ENCODE peak calls at places on chromosome 5, in ten cellular contexts. One of them, this sample, is unnamed.

GRCh38 chr5:116731432-116731831 is 156.8 kb upstream of the SEMA6A start:
- DNase-seq in neural progenitor cell: no peak
- DNase-seq in stimulated activated CD4-positive, alpha-beta T cell treated with anti-CD3 and anti-CD28 coated beads, Interleukin-12 subunit alpha, Interleukin-12 subunit beta, amount 100 ng/mL, for 4 hours: no peak
- DNase-seq in activated naive CD8-positive, alpha-beta T cell treated with anti-CD3 and anti-CD28 coated beads, Interleukin-2, amount 50 U/mL, for 24 hours: no peak
- DNase-seq in activated CD4-positive, alpha-beta T cell treated with anti-CD3 and anti-CD28 coated beads, Interleukin-2, amount 50 U/mL, for 1 hour: no peak
- DNase-seq in cerebellum: no peak
- DNase-seq in HFF-Myc: no peak
- DNase-seq in heart left ventricle: no peak
- DNase-seq in NAMALWA: no peak
- DNase-seq in iris pigment epithelial cell: no peak
- DNase-seq in this sample: no peak

GRCh38 chr5:664343-664993 is 28.7 kb downstream of the TPPP start:
- DNase-seq in HFF-Myc: no peak
- DNase-seq in activated CD4-positive, alpha-beta T cell treated with anti-CD3 and anti-CD28 coated beads, Interleukin-2, amount 50 U/mL, for 1 hour: no peak
- DNase-seq in cerebellum: no peak
- DNase-seq in NAMALWA: no peak
- DNase-seq in iris pigment epithelial cell: no peak
- DNase-seq in stimulated activated CD4-positive, alpha-beta T cell treated with anti-CD3 and anti-CD28 coated beads, Interleukin-12 subunit alpha, Interleukin-12 subunit beta, amount 100 ng/mL, for 4 hours: no peak
- DNase-seq in heart left ventricle: no peak
- DNase-seq in neural progenitor cell: no peak
- DNase-seq in activated naive CD8-positive, alpha-beta T cell treated with anti-CD3 and anti-CD28 coated beads, Interleukin-2, amount 50 U/mL, for 24 hours: no peak
- DNase-seq in this sample: no peak

GRCh38 chr5:6734243-6734695 is 21.0 kb downstream of the TENT4A start:
- DNase-seq in NAMALWA: no peak
- DNase-seq in heart left ventricle: peak
- DNase-seq in cerebellum: peak
- DNase-seq in neural progenitor cell: no peak
- DNase-seq in activated CD4-positive, alpha-beta T cell treated with anti-CD3 and anti-CD28 coated beads, Interleukin-2, amount 50 U/mL, for 1 hour: no peak
- DNase-seq in activated naive CD8-positive, alpha-beta T cell treated with anti-CD3 and anti-CD28 coated beads, Interleukin-2, amount 50 U/mL, for 24 hours: no peak
- DNase-seq in iris pigment epithelial cell: peak
- DNase-seq in HFF-Myc: no peak
- DNase-seq in stimulated activated CD4-positive, alpha-beta T cell treated with anti-CD3 and anti-CD28 coated beads, Interleukin-12 subunit alpha, Interleukin-12 subunit beta, amount 100 ng/mL, for 4 hours: no peak
- DNase-seq in this sample: no peak

GRCh38 chr5:143023447-143024096 is 253.4 kb downstream of the ARHGAP26 start:
- DNase-seq in HFF-Myc: no peak
- DNase-seq in activated naive CD8-positive, alpha-beta T cell treated with anti-CD3 and anti-CD28 coated beads, Interleukin-2, amount 50 U/mL, for 24 hours: peak
- DNase-seq in stimulated activated CD4-positive, alpha-beta T cell treated with anti-CD3 and anti-CD28 coated beads, Interleukin-12 subunit alpha, Interleukin-12 subunit beta, amount 100 ng/mL, for 4 hours: no peak
- DNase-seq in NAMALWA: no peak
- DNase-seq in cerebellum: peak
- DNase-seq in neural progenitor cell: peak
- DNase-seq in iris pigment epithelial cell: no peak
- DNase-seq in heart left ventricle: peak
- DNase-seq in activated CD4-positive, alpha-beta T cell treated with anti-CD3 and anti-CD28 coated beads, Interleukin-2, amount 50 U/mL, for 1 hour: no peak
- DNase-seq in this sample: no peak

GRCh38 chr5:149381986-149382338 is 2.9 kb upstream of the IL17B start:
- DNase-seq in heart left ventricle: peak
- DNase-seq in NAMALWA: peak
- DNase-seq in HFF-Myc: no peak
- DNase-seq in activated CD4-positive, alpha-beta T cell treated with anti-CD3 and anti-CD28 coated beads, Interleukin-2, amount 50 U/mL, for 1 hour: peak
- DNase-seq in neural progenitor cell: peak
- DNase-seq in stimulated activated CD4-positive, alpha-beta T cell treated with anti-CD3 and anti-CD28 coated beads, Interleukin-12 subunit alpha, Interleukin-12 subunit beta, amount 100 ng/mL, for 4 hours: peak
- DNase-seq in iris pigment epithelial cell: peak
- DNase-seq in cerebellum: peak
- DNase-seq in activated naive CD8-positive, alpha-beta T cell treated with anti-CD3 and anti-CD28 coated beads, Interleukin-2, amount 50 U/mL, for 24 hours: peak
- DNase-seq in this sample: no peak

GRCh38 chr5:115379622-115380344 is 83.3 kb upstream of the CCDC112 start:
- DNase-seq in HFF-Myc: no peak
- DNase-seq in heart left ventricle: no peak
- DNase-seq in NAMALWA: no peak
- DNase-seq in iris pigment epithelial cell: no peak
- DNase-seq in cerebellum: no peak
- DNase-seq in stimulated activated CD4-positive, alpha-beta T cell treated with anti-CD3 and anti-CD28 coated beads, Interleukin-12 subunit alpha, Interleukin-12 subunit beta, amount 100 ng/mL, for 4 hours: no peak
- DNase-seq in activated CD4-positive, alpha-beta T cell treated with anti-CD3 and anti-CD28 coated beads, Interleukin-2, amount 50 U/mL, for 1 hour: no peak
- DNase-seq in neural progenitor cell: no peak
- DNase-seq in activated naive CD8-positive, alpha-beta T cell treated with anti-CD3 and anti-CD28 coated beads, Interleukin-2, amount 50 U/mL, for 24 hours: no peak
- DNase-seq in this sample: no peak

GRCh38 chr5:113984928-113985327 is 376.9 kb upstream of the KCNN2 start:
- DNase-seq in NAMALWA: no peak
- DNase-seq in cerebellum: no peak
- DNase-seq in activated naive CD8-positive, alpha-beta T cell treated with anti-CD3 and anti-CD28 coated beads, Interleukin-2, amount 50 U/mL, for 24 hours: no peak
- DNase-seq in activated CD4-positive, alpha-beta T cell treated with anti-CD3 and anti-CD28 coated beads, Interleukin-2, amount 50 U/mL, for 1 hour: no peak
- DNase-seq in stimulated activated CD4-positive, alpha-beta T cell treated with anti-CD3 and anti-CD28 coated beads, Interleukin-12 subunit alpha, Interleukin-12 subunit beta, amount 100 ng/mL, for 4 hours: no peak
- DNase-seq in HFF-Myc: no peak
- DNase-seq in heart left ventricle: no peak
- DNase-seq in neural progenitor cell: no peak
- DNase-seq in iris pigment epithelial cell: no peak
- DNase-seq in this sample: no peak

GRCh38 chr5:98463676-98464075 is 309.8 kb upstream of the RGMB start:
- DNase-seq in heart left ventricle: no peak
- DNase-seq in cerebellum: no peak
- DNase-seq in activated CD4-positive, alpha-beta T cell treated with anti-CD3 and anti-CD28 coated beads, Interleukin-2, amount 50 U/mL, for 1 hour: no peak
- DNase-seq in neural progenitor cell: no peak
- DNase-seq in HFF-Myc: no peak
- DNase-seq in activated naive CD8-positive, alpha-beta T cell treated with anti-CD3 and anti-CD28 coated beads, Interleukin-2, amount 50 U/mL, for 24 hours: no peak
- DNase-seq in stimulated activated CD4-positive, alpha-beta T cell treated with anti-CD3 and anti-CD28 coated beads, Interleukin-12 subunit alpha, Interleukin-12 subunit beta, amount 100 ng/mL, for 4 hours: no peak
- DNase-seq in NAMALWA: no peak
- DNase-seq in iris pigment epithelial cell: no peak
- DNase-seq in this sample: no peak

This sample was measured in AG04450.